ENCODE peak calls at places on chromosomes 5 and 9, in four cellular contexts. One of them, this sample, is unnamed.

GRCh38 chr9:71765693-71766092 is 2.6 kb downstream of the CEMIP2 start:
- DNase-seq in A549: no peak
- DNase-seq in kidney epithelial cell: no peak
- DNase-seq in heart right ventricle: no peak
- DNase-seq in this sample: no peak

GRCh38 chr9:98775831-98776441 is 20.4 kb downstream of the ANKS6 start:
- DNase-seq in heart right ventricle: no peak
- DNase-seq in kidney epithelial cell: no peak
- DNase-seq in A549: peak
- DNase-seq in this sample: peak

GRCh38 chr5:65081071-65081470 is 312.3 kb downstream of the CWC27 start:
- DNase-seq in kidney epithelial cell: no peak
- DNase-seq in heart right ventricle: no peak
- DNase-seq in A549: no peak
- DNase-seq in this sample: no peak

GRCh38 chr9:130445268-130445983 is 665 bp downstream of the ASS1 start:
- DNase-seq in heart right ventricle: peak
- DNase-seq in kidney epithelial cell: no peak
- DNase-seq in A549: peak
- DNase-seq in this sample: no peak

GRCh38 chr5:161602739-161603138 is 56.2 kb upstream of the GABRB2 start:
- DNase-seq in heart right ventricle: no peak
- DNase-seq in kidney epithelial cell: no peak
- DNase-seq in A549: no peak
- DNase-seq in this sample: no peak

GRCh38 chr5:110159202-110159601 is 469.5 kb downstream of the MAN2A1 start:
- DNase-seq in heart right ventricle: no peak
- DNase-seq in kidney epithelial cell: no peak
- DNase-seq in A549: no peak
- DNase-seq in this sample: peak

GRCh38 chr9:127786773-127787123 is 914 bp downstream of the CDK9 start:
- DNase-seq in A549: no peak
- DNase-seq in heart right ventricle: no peak
- DNase-seq in kidney epithelial cell: no peak
- DNase-seq in this sample: no peak

GRCh38 chr5:37839441-37840035 is 303 bp downstream of the GDNF start:
- DNase-seq in kidney epithelial cell: no peak
- DNase-seq in heart right ventricle: peak
- DNase-seq in A549: peak
- DNase-seq in this sample: no peak

GRCh38 chr5:42993516-42994284 is 46.4 kb downstream of the ANXA2R start:
- DNase-seq in heart right ventricle: no peak
- DNase-seq in A549: no peak
- DNase-seq in kidney epithelial cell: no peak
- DNase-seq in this sample: no peak

GRCh38 chr5:36450229-36451024 is 148.7 kb upstream of the RANBP3L start:
- DNase-seq in A549: no peak
- DNase-seq in kidney epithelial cell: no peak
- DNase-seq in heart right ventricle: no peak
- DNase-seq in this sample: no peak

GRCh38 chr9:20990867-20991266 is 40.6 kb downstream of the HACD4 start:
- DNase-seq in A549: no peak
- DNase-seq in kidney epithelial cell: no peak
- DNase-seq in heart right ventricle: no peak
- DNase-seq in this sample: no peak

GRCh38 chr9:4050686-4051315 is 249.1 kb downstream of the GLIS3 start:
- DNase-seq in heart right ventricle: no peak
- DNase-seq in kidney epithelial cell: no peak
- DNase-seq in A549: no peak
- DNase-seq in this sample: no peak

GRCh38 chr9:136679431-136679941 is 7.8 kb downstream of the AGPAT2 start:
- DNase-seq in heart right ventricle: peak
- DNase-seq in A549: no peak
- DNase-seq in kidney epithelial cell: no peak
- DNase-seq in this sample: no peak

DNA sequence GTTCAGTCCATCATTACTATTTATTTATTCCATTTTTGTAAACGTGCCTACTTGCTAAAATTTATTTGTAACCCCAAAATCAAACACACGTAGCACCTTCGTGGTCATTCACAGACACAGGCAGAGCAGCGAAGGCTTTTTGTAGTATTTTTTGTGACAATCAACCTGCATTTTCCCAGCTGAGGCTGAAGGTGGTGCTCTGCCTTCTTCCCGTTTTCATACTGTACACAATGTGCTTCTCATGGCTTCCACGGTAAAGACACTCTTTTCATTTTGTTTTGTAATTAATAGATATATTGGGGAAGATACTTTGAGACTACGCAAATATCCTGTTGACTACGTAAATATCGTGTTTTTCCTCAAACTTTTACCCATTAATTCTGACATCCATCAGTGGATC is 19.4 kb downstream of the DAP start:
- DNase-seq in kidney epithelial cell: no peak
- DNase-seq in heart right ventricle: no peak
- DNase-seq in A549: no peak
- DNase-seq in this sample: no peak
- TF ChIP-seq CTCF in kidney epithelial cell: no peak
- TF ChIP-seq CTCF in heart right ventricle: no peak
- TF ChIP-seq CTCF in A549: no peak
- TF ChIP-seq CTCF in this sample: no peak

DNA sequence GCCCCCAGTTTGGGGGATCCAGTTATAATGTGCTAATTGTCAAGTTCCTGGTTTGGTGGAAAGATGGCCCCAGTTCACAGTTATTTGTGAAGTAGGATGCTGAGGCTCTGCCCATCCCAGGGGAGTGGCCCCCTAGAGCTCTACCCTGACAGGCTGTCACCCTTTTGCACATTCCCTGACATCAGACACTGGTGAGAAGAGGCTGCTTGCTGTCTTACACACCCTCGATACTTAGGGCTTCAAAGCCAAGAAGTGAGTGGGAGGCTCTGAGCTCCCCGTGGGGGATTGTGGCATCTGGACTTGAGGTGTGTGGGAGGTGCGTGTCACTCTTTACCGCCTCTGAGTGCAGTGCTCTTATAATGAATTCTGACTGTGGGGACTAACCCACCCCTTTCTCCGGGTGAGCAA is 168.5 kb downstream of the DOCK2 start:
- DNase-seq in heart right ventricle: no peak
- DNase-seq in A549: no peak
- DNase-seq in kidney epithelial cell: no peak
- DNase-seq in this sample: no peak
- H3K4me3 ChIP-seq in heart right ventricle: no peak
- H3K4me3 ChIP-seq in A549: no peak
- H3K4me3 ChIP-seq in kidney epithelial cell: no peak
- H3K4me3 ChIP-seq in this sample: no peak

GRCh38 chr5:164341056-164341619 is 835.7 kb downstream of the MAT2B start:
- DNase-seq in A549: no peak
- DNase-seq in heart right ventricle: no peak
- DNase-seq in kidney epithelial cell: no peak
- DNase-seq in this sample: no peak
- TF ChIP-seq CTCF in A549: no peak
- TF ChIP-seq CTCF in heart right ventricle: no peak
- TF ChIP-seq CTCF in kidney epithelial cell: no peak
- TF ChIP-seq CTCF in this sample: no peak

DNA sequence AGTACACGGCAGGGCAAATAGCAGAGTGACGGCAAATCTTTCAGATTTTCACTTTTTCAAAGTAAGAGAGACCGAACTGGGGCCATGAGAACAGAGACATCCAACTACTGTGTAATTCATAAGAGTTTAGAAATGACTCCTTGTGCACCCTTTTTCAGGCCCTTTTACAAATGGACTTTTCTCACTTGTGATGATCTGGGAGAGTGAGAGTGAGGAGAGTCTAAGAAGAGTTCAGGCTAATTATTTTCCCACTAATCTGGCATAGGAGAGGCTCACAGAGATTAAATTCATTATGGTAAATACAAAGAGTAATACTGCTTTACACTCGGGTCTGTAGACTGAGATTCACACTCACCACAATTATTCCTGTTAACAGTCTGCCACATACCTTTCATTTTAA is 880 bp upstream of the CCNG1 start:
- DNase-seq in A549: no peak
- DNase-seq in kidney epithelial cell: no peak
- DNase-seq in heart right ventricle: no peak
- DNase-seq in this sample: no peak
- H3K4me3 ChIP-seq in A549: peak
- H3K4me3 ChIP-seq in kidney epithelial cell: no peak
- H3K4me3 ChIP-seq in heart right ventricle: peak
- H3K4me3 ChIP-seq in this sample: peak

GRCh38 chr5:96662725-96663513 is 743 bp downstream of the CAST start:
- DNase-seq in kidney epithelial cell: no peak
- DNase-seq in heart right ventricle: peak
- DNase-seq in A549: peak
- DNase-seq in this sample: peak
- TF ChIP-seq CTCF in kidney epithelial cell: no peak
- TF ChIP-seq CTCF in heart right ventricle: no peak
- TF ChIP-seq CTCF in A549: no peak
- TF ChIP-seq CTCF in this sample: peak

GRCh38 chr9:96587916-96588315 is 31.7 kb downstream of the CDC14B start:
- DNase-seq in heart right ventricle: no peak
- DNase-seq in kidney epithelial cell: no peak
- DNase-seq in A549: no peak
- DNase-seq in this sample: no peak
- H3K4me3 ChIP-seq in heart right ventricle: no peak
- H3K4me3 ChIP-seq in kidney epithelial cell: no peak
- H3K4me3 ChIP-seq in A549: no peak
- H3K4me3 ChIP-seq in this sample: no peak

GRCh38 chr9:112969730-112970129 is 42.3 kb downstream of the ZNF883 start:
- DNase-seq in heart right ventricle: no peak
- DNase-seq in A549: no peak
- DNase-seq in kidney epithelial cell: no peak
- DNase-seq in this sample: no peak

GRCh38 chr9:112970939-112971338 is 41.1 kb downstream of the ZNF883 start:
- DNase-seq in heart right ventricle: no peak
- DNase-seq in A549: no peak
- DNase-seq in kidney epithelial cell: no peak
- DNase-seq in this sample: no peak

DNA sequence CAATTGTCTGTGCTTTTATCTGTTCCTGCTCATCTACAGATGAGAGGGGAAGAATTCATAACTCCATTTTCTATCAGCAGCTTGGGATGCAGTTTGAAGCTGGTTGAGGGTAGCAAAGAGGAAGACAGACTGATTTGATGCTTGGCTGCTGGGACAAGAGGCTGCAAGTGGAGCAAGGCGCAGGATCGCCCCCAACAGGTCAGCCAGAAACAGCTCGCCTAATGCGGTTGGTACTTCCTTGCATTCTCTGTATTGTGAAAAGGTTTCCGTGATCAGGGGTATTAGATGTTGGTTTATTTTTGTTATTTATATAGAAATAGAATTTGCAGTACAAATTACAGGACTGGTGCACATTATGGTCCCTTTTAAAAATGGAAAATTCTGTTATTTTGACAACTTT is 40.6 kb downstream of the ZNF883 start:
- DNase-seq in A549: no peak
- DNase-seq in kidney epithelial cell: no peak
- DNase-seq in heart right ventricle: no peak
- DNase-seq in this sample: no peak
- TF ChIP-seq CTCF in A549: no peak
- TF ChIP-seq CTCF in kidney epithelial cell: peak
- TF ChIP-seq CTCF in heart right ventricle: no peak
- TF ChIP-seq CTCF in this sample: no peak

GRCh38 chr9:124008855-124009834 is 2.4 kb upstream of the LHX2 start:
- DNase-seq in kidney epithelial cell: no peak
- DNase-seq in heart right ventricle: no peak
- DNase-seq in A549: no peak
- DNase-seq in this sample: no peak
- H3K4me3 ChIP-seq in kidney epithelial cell: no peak
- H3K4me3 ChIP-seq in heart right ventricle: no peak
- H3K4me3 ChIP-seq in A549: peak
- H3K4me3 ChIP-seq in this sample: no peak